ENCODE peak calls at places on chromosomes 13 and 19, in nine cellular contexts. G is H1, R is breast epithelium, E is tibial nerve, Y is body of pancreas, K is IMR-90, X is adrenal gland, N is lower leg skin, H is sigmoid colon. S is an unnamed sample.

GRCh38 chr13:78786399-78786879 is 127.5 kb upstream of the OBI1 start:
- DNase-seq in K (no peak), Y (no peak), H (no peak), R (no peak), E (no peak), X (no peak), G (no peak), N (no peak), S (no peak)

GRCh38 chr19:43618921-43619261 is 538 bp downstream of the ZNF428 start:
- DNase-seq in E (no peak), Y (no peak), X (peak; percentile 29), K (peak; percentile 8), N (no peak), G (no peak), H (no peak), R (no peak), S (no peak)

GRCh38 chr13:23579886-23580706 is 9.9 kb downstream of the TNFRSF19 start:
- DNase-seq in E (no peak), X (no peak), R (no peak), Y (no peak), G (peak; percentile 63), N (no peak), K (peak; percentile 40), H (no peak), S (no peak)

GRCh38 chr19:2250765-2251576 is 1.8 kb downstream of the AMH start:
- DNase-seq in E (no peak), K (no peak), Y (no peak), G (peak; percentile 62), R (no peak), X (no peak), H (no peak), N (no peak), S (no peak)

GRCh38 chr19:58575183-58576041 is 2.3 kb upstream of the MZF1 start:
- DNase-seq in N (peak; percentile 97), K (peak; percentile 85), G (peak; percentile 87), X (peak; percentile 96), E (peak; percentile 76), H (peak; percentile 97), Y (peak; percentile 91), R (peak; percentile 88), S (peak; percentile 87)

GRCh38 chr13:99955747-99956472 is 15.7 kb downstream of the ZIC5 start:
- DNase-seq in R (no peak), K (peak; percentile 17), H (no peak), E (no peak), X (no peak), N (no peak), Y (no peak), G (peak; percentile 72), S (no peak)

GRCh38 chr19:4233282-4233853 is 4.0 kb downstream of the EBI3 start:
- DNase-seq in G (peak; percentile 98), H (no peak), X (peak; percentile 52), E (no peak), Y (peak; percentile 45), K (peak; percentile 8), N (no peak), R (no peak), S (peak; percentile 54)

GRCh38 chr13:75763511-75763910 is 127.4 kb downstream of the LMO7 start:
- DNase-seq in R (no peak), N (no peak), H (no peak), K (no peak), E (no peak), Y (no peak), X (no peak), G (no peak), S (no peak)

GRCh38 chr19:44848036-44848804 is 2.1 kb downstream of the NECTIN2 start:
- DNase-seq in E (no peak), R (no peak), H (peak; percentile 75), K (peak; percentile 57), G (peak; percentile 66), Y (peak; percentile 49), N (peak; percentile 87), X (peak; percentile 68), S (no peak)

GRCh38 chr19:44141191-44142013 is at the start of gene ZNF234:
- DNase-seq in X (peak; percentile 88), H (peak; percentile 86), Y (peak; percentile 84), G (peak; percentile 72), N (peak; percentile 93), R (peak; percentile 65), E (peak; percentile 40), K (peak; percentile 85), S (peak; percentile 75)

GRCh38 chr13:27372896-27373295 is 51.5 kb upstream of the GTF3A start:
- DNase-seq in X (no peak), Y (peak; percentile 91), N (no peak), R (no peak), E (no peak), G (no peak), K (peak; percentile 16), H (no peak), S (peak; percentile 80)

GRCh38 chr19:30841934-30842333 is 469.8 kb downstream of the ZNF536 start:
- DNase-seq in E (no peak), R (no peak), Y (no peak), X (no peak), N (no peak), K (no peak), G (no peak), H (no peak), S (no peak)

GRCh38 chr13:27933580-27934328 is 14.0 kb downstream of the PDX1 start:
- DNase-seq in H (no peak), R (no peak), N (no peak), E (no peak), K (no peak), X (no peak), G (no peak), Y (peak; percentile 72), S (no peak)

GRCh38 chr19:5585461-5586299 is 17.9 kb upstream of the TINCR start:
- DNase-seq in E (no peak), R (no peak), N (no peak), X (peak; percentile 71), Y (peak; percentile 39), G (peak; percentile 85), K (no peak), H (no peak), S (no peak)

GRCh38 chr19:34360354-34360909 is 4.6 kb upstream of the GPI start:
- DNase-seq in E (no peak), G (no peak), N (no peak), K (no peak), X (no peak), R (no peak), H (no peak), Y (no peak), S (no peak)

GRCh38 chr19:18731562-18732008 is 48.1 kb downstream of the CRTC1 start:
- DNase-seq in H (no peak), N (no peak), Y (no peak), X (no peak), K (peak; percentile 13), R (no peak), G (no peak), E (no peak), S (peak; percentile 42)

GRCh38 chr13:67351915-67352314 is 121.8 kb upstream of the PCDH9 start:
- DNase-seq in K (peak; percentile 44), R (no peak), N (no peak), G (no peak), E (no peak), Y (no peak), H (no peak), X (no peak), S (no peak)

GRCh38 chr13:39655041-39655568 is 357 bp upstream of the COG6 start:
- DNase-seq in N (no peak), H (no peak), E (no peak), K (no peak), R (no peak), X (no peak), G (no peak), Y (no peak), S (no peak)

GRCh38 chr13:39656325-39656677 is 839 bp downstream of the COG6 start:
- DNase-seq in K (peak; percentile 5), Y (no peak), N (no peak), H (no peak), E (no peak), R (no peak), X (no peak), G (no peak), S (no peak)

GRCh38 chr13:39655569-39656324 is at the start of gene COG6:
- DNase-seq in R (peak; percentile 88), Y (peak; percentile 93), G (peak; percentile 99), H (peak; percentile 93), N (peak; percentile 98), E (peak; percentile 73), X (peak; percentile 89), K (peak; percentile 80), S (peak; percentile 92)
- TF ChIP-seq POLR2A in R (no peak), Y (peak; percentile 63), G (peak; percentile 31), H (no peak), N (no peak), E (no peak), X (peak; percentile 21), K (peak; percentile 40), S (no peak)

DNA sequence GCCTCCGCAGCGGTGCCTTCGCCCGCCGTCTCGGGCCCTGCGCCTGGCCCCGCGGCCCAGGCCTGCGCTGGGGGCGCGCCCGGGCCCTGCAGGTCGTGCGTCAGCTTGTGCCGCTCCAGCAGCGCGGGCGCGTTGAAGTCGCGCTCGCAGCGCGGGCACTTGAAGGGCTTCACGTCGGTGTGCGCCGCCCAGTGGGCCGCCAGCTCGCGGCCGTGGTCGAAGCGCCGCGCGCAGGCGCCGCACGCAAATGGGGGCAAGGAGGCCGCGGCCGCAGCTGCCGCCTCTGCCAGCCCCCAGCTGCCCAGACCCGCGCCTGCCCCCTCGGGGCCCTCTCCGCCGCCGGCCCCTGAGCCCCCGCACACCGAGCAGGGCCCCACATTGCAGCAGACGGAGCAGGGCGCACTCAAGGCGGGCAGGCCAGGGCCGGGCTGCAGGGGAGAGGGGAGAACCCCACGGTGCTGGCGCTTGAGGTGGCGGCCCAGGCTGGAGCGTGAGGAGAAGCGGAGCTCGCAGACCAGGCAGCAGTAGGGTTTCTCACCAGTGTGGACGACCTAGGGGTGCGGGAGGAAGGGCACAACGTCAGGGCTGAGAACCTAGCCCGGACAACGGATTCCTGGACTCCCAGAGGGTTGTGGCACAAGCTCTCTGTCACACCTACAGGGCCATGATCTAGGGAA is 6.1 kb downstream of the FIZ1 start:
- DNase-seq in K (no peak), G (no peak), Y (no peak), X (no peak), E (no peak), R (no peak), N (no peak), H (no peak), S (no peak)
- H3K4me3 ChIP-seq in K (no peak overlapping the region), G (no peak overlapping the region), Y (no peak overlapping the region), X (no peak overlapping the region), E (no peak overlapping the region), R (no peak overlapping the region), N (no peak overlapping the region), H (no peak overlapping the region), S (no peak overlapping the region)

GRCh38 chr19:14136509-14137281 is at the start of gene ASF1B:
- DNase-seq in Y (peak; percentile 98), G (peak; percentile 96), X (peak; percentile 100), R (peak; percentile 99), H (peak; percentile 100), E (peak; percentile 97), N (peak; percentile 100), K (peak; percentile 100), S (peak; percentile 98)
- TF ChIP-seq POLR2A in Y (no peak), G (peak; percentile 71), X (peak; percentile 89), R (peak; percentile 33), H (peak; percentile 72), E (peak; percentile 37), N (no peak), K (peak; percentile 80), S (no peak)

DNA sequence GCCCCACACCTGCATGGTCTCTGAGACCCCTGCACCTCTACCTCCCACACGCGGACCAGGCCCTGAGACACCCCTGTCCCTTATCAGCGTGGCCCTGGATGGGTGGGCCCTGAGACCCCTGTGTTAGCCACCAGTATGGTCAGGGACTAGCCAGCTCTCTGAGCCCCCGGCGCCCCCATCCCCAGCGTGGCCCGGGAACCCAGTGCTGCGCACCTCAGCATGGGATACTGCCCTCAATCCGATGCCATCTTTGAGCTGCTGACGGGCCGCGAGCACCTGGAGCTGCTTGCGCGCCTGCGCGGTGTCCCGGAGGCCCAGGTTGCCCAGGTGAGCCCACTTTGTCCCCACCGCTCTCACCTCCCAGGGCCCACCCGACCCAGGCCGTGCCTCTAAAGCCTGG is 5.0 kb upstream of the ARHGAP45 start:
- DNase-seq in Y (no peak), N (no peak), R (no peak), H (no peak), E (no peak), X (no peak), G (no peak), K (no peak), S (no peak)
- H3K4me3 ChIP-seq in Y (no peak overlapping the region), N (no peak overlapping the region), R (no peak overlapping the region), H (no peak overlapping the region), E (no peak overlapping the region), X (no peak overlapping the region), G (no peak overlapping the region), K (no peak overlapping the region), S (no peak overlapping the region)

S was measured in stomach.